ENCODE peak calls at places on chromosomes 7 and 10, in six cellular contexts. M, G, J, T, V and U are unnamed samples.

GRCh38 chr7:108973075-108973474 is 403.4 kb downstream of the DNAJB9 start:
- DNase-seq in M (no peak), G (no peak), J (no peak), T (no peak), V (no peak), U (no peak)

GRCh38 chr10:71393841-71394475 is 2.8 kb upstream of the CDH23 start:
- DNase-seq in M (no peak), G (no peak), J (no peak), T (no peak), V (no peak), U (no peak)

GRCh38 chr10:6583447-6583846 is 3.4 kb upstream of the PRKCQ start:
- DNase-seq in M (no peak), G (no peak), J (no peak), T (no peak), V (no peak), U (no peak)

GRCh38 chr10:79223346-79224048 is 123.8 kb upstream of the PPIF start:
- DNase-seq in M (peak), G (no peak), J (peak), T (no peak), V (peak), U (peak)

GRCh38 chr7:141584935-141585334 is 33.7 kb downstream of the AGK start:
- DNase-seq in M (no peak), G (no peak), J (no peak), T (no peak), V (no peak), U (no peak)

GRCh38 chr10:30151581-30152389 is 92.4 kb upstream of the JCAD start:
- DNase-seq in M (peak), G (no peak), J (peak), T (no peak), V (peak), U (peak)

GRCh38 chr10:110008518-110009339 is 945 bp downstream of the ADD3 start:
- DNase-seq in M (no peak), G (peak), J (no peak), T (peak), V (peak), U (peak)

GRCh38 chr10:87547734-87548311 is 43.1 kb downstream of the MINPP1 start:
- DNase-seq in M (no peak), G (no peak), J (no peak), T (no peak), V (no peak), U (no peak)

GRCh38 chr10:3372284-3372683 is 199.7 kb upstream of the PITRM1 start:
- DNase-seq in M (no peak), G (no peak), J (no peak), T (no peak), V (no peak), U (no peak)

GRCh38 chr10:91210014-91210413 is 10.4 kb upstream of the PCGF5 start:
- DNase-seq in M (no peak), G (no peak), J (no peak), T (no peak), V (no peak), U (no peak)

GRCh38 chr10:625335-625699 is 64.2 kb downstream of the DIP2C start:
- DNase-seq in M (peak), G (peak), J (peak), T (no peak), V (no peak), U (no peak)

GRCh38 chr10:115747811-115748210 is 525.2 kb downstream of the GFRA1 start:
- DNase-seq in M (no peak), G (no peak), J (no peak), T (no peak), V (no peak), U (no peak)
- H3K4me3 ChIP-seq in M (no peak), G (no peak), J (no peak), T (no peak), V (no peak), U (no peak)

DNA sequence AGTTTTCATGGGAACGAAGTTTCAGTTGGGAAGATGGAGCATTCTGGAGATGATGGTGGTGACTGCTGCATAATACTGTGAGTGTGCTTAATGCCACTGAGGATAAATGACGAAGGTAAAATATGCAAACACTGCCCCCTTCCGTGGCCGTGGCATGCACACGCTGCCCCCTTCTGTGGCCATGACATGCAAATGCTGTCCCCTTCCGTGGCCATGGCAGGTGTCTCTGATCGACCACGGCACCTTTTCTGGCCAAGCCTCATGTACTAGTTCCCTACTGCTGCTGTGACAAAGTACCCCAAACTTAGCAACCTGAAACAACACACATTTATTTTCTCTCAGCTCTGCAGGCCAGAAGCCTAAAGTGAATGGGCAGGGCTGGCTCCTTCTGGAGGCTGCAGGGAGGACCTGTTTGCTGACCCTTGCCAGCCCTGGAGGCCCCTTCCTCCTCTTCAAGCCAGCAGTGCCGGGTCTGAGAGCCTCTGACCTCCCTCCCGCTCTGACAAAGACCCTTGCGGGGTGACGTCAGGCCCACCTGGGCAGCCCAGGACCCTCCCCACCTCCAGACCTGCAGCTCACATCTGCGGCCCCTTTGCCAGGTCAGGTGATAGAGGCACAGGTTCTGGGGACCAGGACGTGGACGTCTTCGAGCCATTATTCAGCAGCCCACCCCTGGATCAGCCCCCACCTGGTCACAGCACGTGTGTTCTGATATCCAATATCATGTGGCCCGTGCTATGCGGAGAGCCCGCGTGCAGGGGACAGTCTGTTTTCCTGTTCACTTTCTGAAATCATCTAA is 82.0 kb downstream of the MICALL2 start:
- DNase-seq in M (peak), G (no peak), J (no peak), T (no peak), V (no peak), U (no peak)
- TF ChIP-seq CTCF in M (no peak), G (no peak), J (no peak), T (no peak), V (no peak), U (no peak)

GRCh38 chr10:103238506-103239252 is 7.0 kb upstream of the RPEL1 start:
- DNase-seq in M (no peak), G (no peak), J (peak), T (no peak), V (peak), U (peak)

GRCh38 chr10:103235775-103236174 is 9.9 kb upstream of the RPEL1 start:
- DNase-seq in M (no peak), G (no peak), J (no peak), T (no peak), V (no peak), U (no peak)

GRCh38 chr10:103227416-103227815 is 18.3 kb upstream of the RPEL1 start:
- DNase-seq in M (no peak), G (no peak), J (no peak), T (no peak), V (no peak), U (no peak)

GRCh38 chr10:103231047-103231551 is 14.6 kb upstream of the RPEL1 start:
- DNase-seq in M (no peak), G (no peak), J (no peak), T (no peak), V (no peak), U (peak)

DNA sequence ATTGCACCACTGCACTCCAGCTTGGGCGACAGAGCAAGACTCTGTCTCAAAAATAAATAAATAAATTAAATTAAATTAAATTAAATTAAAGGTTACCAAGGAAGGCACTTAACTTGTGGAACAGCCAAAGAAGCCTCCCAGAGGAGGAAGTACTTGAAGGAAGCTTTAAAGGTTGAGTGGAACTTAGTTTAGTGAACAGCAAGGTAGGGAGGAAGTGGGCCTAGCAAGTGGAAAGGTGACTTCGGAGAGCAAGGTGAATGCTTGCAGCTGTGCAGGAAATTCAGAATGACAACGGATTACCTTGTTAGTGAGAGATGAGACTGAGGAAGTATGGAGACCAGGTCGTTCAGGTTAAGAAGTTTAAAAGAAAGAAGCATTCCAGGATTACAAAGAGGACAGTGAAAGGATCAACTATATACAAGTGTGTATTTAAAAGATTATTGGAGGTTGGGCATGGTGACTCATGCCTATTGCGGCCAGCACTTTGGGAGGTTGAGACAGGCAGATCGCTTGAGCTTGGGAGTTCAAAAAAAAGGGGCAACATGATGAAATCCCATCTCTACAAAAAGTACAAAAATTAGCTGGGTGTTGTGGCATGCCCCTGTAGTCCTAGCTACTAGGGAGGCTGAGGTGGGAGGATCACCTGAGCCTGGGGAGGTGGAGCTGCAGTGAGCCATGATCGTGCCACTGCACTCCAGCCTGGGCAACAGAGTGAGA is 12.8 kb upstream of the RPEL1 start:
- DNase-seq in M (no peak), G (no peak), J (no peak), T (no peak), V (no peak), U (no peak)
- H3K27ac ChIP-seq in M (peak), G (no peak), J (no peak), T (peak), V (no peak), U (peak)

GRCh38 chr10:15106352-15107013 is 9.3 kb downstream of the RPP38 start:
- DNase-seq in M (peak), G (peak), J (peak), T (peak), V (peak), U (peak)
- H3K4me3 ChIP-seq in M (no peak), G (no peak), J (no peak), T (no peak), V (no peak), U (no peak)